ENCODE peak calls at places on chromosomes 11 and 22, in seven cellular contexts. One of them, this sample, is unnamed. For H3K36me3, the result is how much of the 10 kb centered on the place peaks cover.

GRCh38 chr22:40709752-40710413 is 30.6 kb downstream of the MCHR1 start:
- DNase-seq in tibial nerve: peak
- DNase-seq in breast epithelium: no peak
- DNase-seq in H1: no peak
- DNase-seq in lung: no peak
- DNase-seq in ovary: peak
- DNase-seq in CD4-positive, alpha-beta memory T cell: no peak
- DNase-seq in this sample: peak

GRCh38 chr11:83046626-83047172 is 25.0 kb downstream of the RAB30 start:
- DNase-seq in CD4-positive, alpha-beta memory T cell: no peak
- DNase-seq in H1: no peak
- DNase-seq in lung: no peak
- DNase-seq in ovary: no peak
- DNase-seq in tibial nerve: no peak
- DNase-seq in breast epithelium: no peak
- DNase-seq in this sample: no peak

GRCh38 chr11:47551086-47551485 is 1.8 kb downstream of the CELF1 start:
- DNase-seq in lung: no peak
- DNase-seq in tibial nerve: no peak
- DNase-seq in H1: no peak
- DNase-seq in breast epithelium: no peak
- DNase-seq in CD4-positive, alpha-beta memory T cell: no peak
- DNase-seq in ovary: no peak
- DNase-seq in this sample: no peak

GRCh38 chr11:96228472-96228871 is 114.5 kb downstream of the MAML2 start:
- DNase-seq in lung: peak
- DNase-seq in breast epithelium: peak
- DNase-seq in ovary: peak
- DNase-seq in H1: no peak
- DNase-seq in tibial nerve: peak
- DNase-seq in CD4-positive, alpha-beta memory T cell: no peak
- DNase-seq in this sample: peak

GRCh38 chr11:69142894-69143293 is 12.8 kb upstream of the SMIM38 start:
- DNase-seq in ovary: no peak
- DNase-seq in CD4-positive, alpha-beta memory T cell: no peak
- DNase-seq in breast epithelium: no peak
- DNase-seq in tibial nerve: no peak
- DNase-seq in lung: no peak
- DNase-seq in H1: no peak
- DNase-seq in this sample: no peak

GRCh38 chr11:20609727-20610707 is 10.6 kb downstream of the SLC6A5 start:
- DNase-seq in tibial nerve: peak
- DNase-seq in H1: peak
- DNase-seq in breast epithelium: peak
- DNase-seq in CD4-positive, alpha-beta memory T cell: peak
- DNase-seq in lung: peak
- DNase-seq in ovary: peak
- DNase-seq in this sample: peak

GRCh38 chr11:68048681-68049508 is 10.1 kb downstream of the TCIRG1 start:
- DNase-seq in breast epithelium: no peak
- DNase-seq in CD4-positive, alpha-beta memory T cell: no peak
- DNase-seq in ovary: no peak
- DNase-seq in H1: no peak
- DNase-seq in tibial nerve: no peak
- DNase-seq in lung: no peak
- DNase-seq in this sample: no peak

GRCh38 chr11:81301426-81301825 is 1432.2 kb downstream of the FAM181B start:
- DNase-seq in H1: no peak
- DNase-seq in ovary: no peak
- DNase-seq in CD4-positive, alpha-beta memory T cell: no peak
- DNase-seq in lung: no peak
- DNase-seq in tibial nerve: no peak
- DNase-seq in breast epithelium: no peak
- DNase-seq in this sample: no peak

GRCh38 chr22:38215156-38216038 is 13.6 kb downstream of the MAFF start:
- DNase-seq in CD4-positive, alpha-beta memory T cell: no peak
- DNase-seq in ovary: no peak
- DNase-seq in H1: no peak
- DNase-seq in lung: no peak
- DNase-seq in tibial nerve: no peak
- DNase-seq in breast epithelium: no peak
- DNase-seq in this sample: no peak

GRCh38 chr11:107928767-107929507 is 689 bp downstream of the RAB39A start:
- DNase-seq in ovary: no peak
- DNase-seq in breast epithelium: no peak
- DNase-seq in H1: no peak
- DNase-seq in CD4-positive, alpha-beta memory T cell: no peak
- DNase-seq in tibial nerve: peak
- DNase-seq in lung: no peak
- DNase-seq in this sample: no peak

GRCh38 chr11:101915811-101916291 is 471 bp downstream of the ANGPTL5 start:
- DNase-seq in tibial nerve: peak
- DNase-seq in ovary: no peak
- DNase-seq in lung: no peak
- DNase-seq in breast epithelium: no peak
- DNase-seq in H1: no peak
- DNase-seq in CD4-positive, alpha-beta memory T cell: peak
- DNase-seq in this sample: no peak

GRCh38 chr11:66842896-66843775 is at the start of gene RCE1:
- DNase-seq in breast epithelium: peak
- DNase-seq in H1: no peak
- DNase-seq in ovary: peak
- DNase-seq in tibial nerve: peak
- DNase-seq in lung: peak
- DNase-seq in CD4-positive, alpha-beta memory T cell: peak
- DNase-seq in this sample: peak

GRCh38 chr11:3855808-3856491 is 486 bp downstream of the STIM1 start:
- DNase-seq in ovary: peak
- DNase-seq in CD4-positive, alpha-beta memory T cell: peak
- DNase-seq in lung: peak
- DNase-seq in breast epithelium: no peak
- DNase-seq in H1: no peak
- DNase-seq in tibial nerve: no peak
- DNase-seq in this sample: peak

GRCh38 chr11:75577198-75577597 is 15.1 kb downstream of the SERPINH1 start:
- DNase-seq in H1: no peak
- DNase-seq in ovary: peak
- DNase-seq in tibial nerve: peak
- DNase-seq in CD4-positive, alpha-beta memory T cell: peak
- DNase-seq in breast epithelium: no peak
- DNase-seq in lung: no peak
- DNase-seq in this sample: no peak

GRCh38 chr11:129093283-129093682 is 98.8 kb downstream of the ARHGAP32 start:
- DNase-seq in tibial nerve: no peak
- DNase-seq in breast epithelium: no peak
- DNase-seq in H1: no peak
- DNase-seq in lung: no peak
- DNase-seq in CD4-positive, alpha-beta memory T cell: no peak
- DNase-seq in ovary: no peak
- DNase-seq in this sample: no peak

GRCh38 chr11:77071671-77072605 is 5.2 kb downstream of the CAPN5 start:
- DNase-seq in ovary: peak
- DNase-seq in breast epithelium: no peak
- DNase-seq in H1: no peak
- DNase-seq in lung: no peak
- DNase-seq in tibial nerve: no peak
- DNase-seq in CD4-positive, alpha-beta memory T cell: no peak
- DNase-seq in this sample: no peak

GRCh38 chr11:134261000-134261399 is 7.6 kb downstream of the ACAD8 start:
- DNase-seq in CD4-positive, alpha-beta memory T cell: no peak
- DNase-seq in lung: no peak
- DNase-seq in breast epithelium: no peak
- DNase-seq in tibial nerve: no peak
- DNase-seq in H1: no peak
- DNase-seq in ovary: no peak
- DNase-seq in this sample: no peak
- H3K36me3 ChIP-seq in CD4-positive, alpha-beta memory T cell: under half
- H3K36me3 ChIP-seq in lung: under half
- H3K36me3 ChIP-seq in breast epithelium: under half
- H3K36me3 ChIP-seq in tibial nerve: under half
- H3K36me3 ChIP-seq in H1: under half
- H3K36me3 ChIP-seq in ovary: under half
- H3K36me3 ChIP-seq in this sample: half or more

DNA sequence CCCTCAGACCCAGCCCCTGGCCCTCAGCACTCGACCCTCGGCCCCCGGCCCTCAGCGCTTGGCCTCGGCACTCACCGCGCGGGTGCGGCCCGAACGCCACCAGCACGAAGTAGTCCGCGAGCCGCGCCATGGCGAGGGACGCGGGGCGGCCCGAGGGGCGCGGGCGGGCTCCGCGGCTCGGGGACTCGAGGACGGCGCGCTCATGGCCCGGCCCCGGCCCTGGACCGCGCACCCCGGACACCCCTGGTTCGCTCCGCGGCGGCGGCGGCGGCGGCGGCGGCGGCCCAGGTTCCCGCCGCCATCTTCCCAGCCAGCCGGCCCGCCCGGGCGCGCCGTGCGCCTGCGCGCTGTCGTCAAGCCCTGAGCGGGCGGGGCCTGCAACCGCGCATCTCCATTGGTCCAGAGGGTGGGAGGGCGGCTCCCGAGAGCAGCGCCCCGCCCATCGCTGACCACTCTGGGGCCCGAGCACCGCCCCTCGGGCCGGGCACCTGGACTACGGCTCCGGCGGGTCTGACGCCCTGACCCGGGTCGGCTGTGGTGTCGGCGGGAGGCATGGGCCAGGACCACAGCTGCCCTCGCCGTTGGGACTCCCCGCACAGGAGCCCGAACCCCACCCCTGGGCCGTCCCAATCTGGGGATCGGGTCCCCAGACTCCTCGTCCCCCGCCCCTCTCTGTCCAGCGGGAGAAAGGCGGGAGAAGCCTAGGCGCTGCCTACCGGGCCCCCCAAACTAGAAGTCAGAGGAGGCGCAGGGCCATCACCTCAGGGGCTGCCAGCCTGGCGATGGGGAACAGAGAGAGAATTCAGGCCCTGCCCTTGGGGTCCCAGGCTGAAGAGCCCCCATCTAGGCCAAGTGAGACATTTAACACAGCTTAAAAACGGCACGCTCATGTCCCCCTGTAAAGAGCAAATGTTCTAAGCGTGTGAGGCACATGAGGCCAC is at the start of gene SBF1:
- DNase-seq in breast epithelium: peak
- DNase-seq in H1: no peak
- DNase-seq in lung: peak
- DNase-seq in ovary: peak
- DNase-seq in tibial nerve: peak
- DNase-seq in CD4-positive, alpha-beta memory T cell: peak
- DNase-seq in this sample: peak
- H3K27ac ChIP-seq in breast epithelium: peak
- H3K27ac ChIP-seq in H1: no peak
- H3K27ac ChIP-seq in lung: peak
- H3K27ac ChIP-seq in ovary: peak
- H3K27ac ChIP-seq in tibial nerve: peak
- H3K27ac ChIP-seq in CD4-positive, alpha-beta memory T cell: peak
- H3K27ac ChIP-seq in this sample: peak

DNA sequence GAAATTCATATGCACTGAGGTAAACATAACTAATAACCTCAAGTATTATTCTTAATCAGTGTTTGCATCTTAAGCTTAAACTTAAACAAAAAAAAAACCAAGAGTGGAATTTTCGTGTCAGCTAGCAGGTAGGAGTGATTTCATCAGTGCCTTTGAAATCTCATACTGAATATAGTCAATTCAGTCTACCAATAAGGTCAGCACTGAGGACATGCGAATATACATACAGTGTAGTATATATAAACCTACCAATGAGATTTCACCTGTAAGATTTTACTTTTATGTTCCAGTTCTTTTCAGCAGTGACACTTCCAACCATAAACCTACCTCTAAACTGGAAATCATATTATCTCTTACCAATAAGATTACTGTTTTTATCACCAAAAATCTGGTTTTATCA is 27.0 kb downstream of the SAAL1 start:
- DNase-seq in H1: no peak
- DNase-seq in tibial nerve: no peak
- DNase-seq in breast epithelium: no peak
- DNase-seq in lung: no peak
- DNase-seq in ovary: no peak
- DNase-seq in CD4-positive, alpha-beta memory T cell: no peak
- DNase-seq in this sample: no peak
- H3K36me3 ChIP-seq in H1: under half
- H3K36me3 ChIP-seq in tibial nerve: under half
- H3K36me3 ChIP-seq in breast epithelium: under half
- H3K36me3 ChIP-seq in lung: under half
- H3K36me3 ChIP-seq in ovary: under half
- H3K36me3 ChIP-seq in CD4-positive, alpha-beta memory T cell: under half
- H3K36me3 ChIP-seq in this sample: under half

GRCh38 chr11:111733655-111734088 is 32.5 kb downstream of the PPP2R1B start:
- DNase-seq in breast epithelium: no peak
- DNase-seq in lung: no peak
- DNase-seq in H1: no peak
- DNase-seq in ovary: peak
- DNase-seq in CD4-positive, alpha-beta memory T cell: no peak
- DNase-seq in tibial nerve: no peak
- DNase-seq in this sample: no peak
- H3K27ac ChIP-seq in breast epithelium: peak
- H3K27ac ChIP-seq in lung: peak
- H3K27ac ChIP-seq in H1: no peak
- H3K27ac ChIP-seq in ovary: peak
- H3K27ac ChIP-seq in CD4-positive, alpha-beta memory T cell: no peak
- H3K27ac ChIP-seq in tibial nerve: peak
- H3K27ac ChIP-seq in this sample: peak

GRCh38 chr11:33913991-33914390 is 22.1 kb upstream of the LMO2 start:
- DNase-seq in ovary: no peak
- DNase-seq in H1: no peak
- DNase-seq in tibial nerve: no peak
- DNase-seq in CD4-positive, alpha-beta memory T cell: no peak
- DNase-seq in lung: no peak
- DNase-seq in breast epithelium: no peak
- DNase-seq in this sample: no peak
- H3K36me3 ChIP-seq in ovary: under half
- H3K36me3 ChIP-seq in H1: under half
- H3K36me3 ChIP-seq in tibial nerve: under half
- H3K36me3 ChIP-seq in CD4-positive, alpha-beta memory T cell: under half
- H3K36me3 ChIP-seq in lung: under half
- H3K36me3 ChIP-seq in breast epithelium: under half
- H3K36me3 ChIP-seq in this sample: under half

GRCh38 chr22:32583921-32584335 is 109.3 kb downstream of the FBXO7 start:
- DNase-seq in lung: no peak
- DNase-seq in CD4-positive, alpha-beta memory T cell: no peak
- DNase-seq in breast epithelium: no peak
- DNase-seq in H1: no peak
- DNase-seq in ovary: no peak
- DNase-seq in tibial nerve: peak
- DNase-seq in this sample: no peak
- H3K27ac ChIP-seq in lung: no peak
- H3K27ac ChIP-seq in CD4-positive, alpha-beta memory T cell: no peak
- H3K27ac ChIP-seq in breast epithelium: peak
- H3K27ac ChIP-seq in H1: no peak
- H3K27ac ChIP-seq in ovary: no peak
- H3K27ac ChIP-seq in tibial nerve: no peak
- H3K27ac ChIP-seq in this sample: peak

This sample was measured in right atrium auricular region.